ENCODE peak calls at places on chromosomes 13 and 19, in four cellular contexts. N is trophoblast cell, A is H9, P is H1. B is an unnamed sample.
A peak's percentile ranks its signal among the peaks of the same experiment; 100 is the strongest.

GRCh38 chr13:90070362-90070761 is 1277.1 kb upstream of the MIR17HG start:
- DNase-seq in N (no peak), A (no peak), P (no peak), B (no peak)

GRCh38 chr13:109795021-109795420 is 8.6 kb upstream of the IRS2 start:
- DNase-seq in N (peak; percentile 89), A (no peak), P (no peak), B (no peak)

GRCh38 chr19:12346896-12347295 is 13.5 kb upstream of the ZNF563 start:
- DNase-seq in N (peak; percentile 15), A (no peak), P (no peak), B (no peak)

GRCh38 chr19:7549749-7550148 is 14.2 kb downstream of the PNPLA6 start:
- DNase-seq in N (no peak), A (no peak), P (no peak), B (no peak)

GRCh38 chr19:1161716-1162115 is 12.4 kb downstream of the SBNO2 start:
- DNase-seq in N (peak; percentile 90), A (no peak), P (no peak), B (peak; percentile 32)

GRCh38 chr13:32150239-32150638 is 118.7 kb downstream of the FRY start:
- DNase-seq in N (no peak), A (no peak), P (no peak), B (peak; percentile 11)

GRCh38 chr19:38848299-38849146 is 1.3 kb downstream of the HNRNPL start:
- DNase-seq in N (no peak), A (no peak), P (no peak), B (no peak)

GRCh38 chr19:10887616-10888367 is 16.4 kb downstream of the CARM1 start:
- DNase-seq in N (peak; percentile 51), A (peak; percentile 31), P (no peak), B (no peak)

GRCh38 chr13:79874396-79875360 is 393.7 kb downstream of the NDFIP2 start:
- DNase-seq in N (peak; percentile 66), A (no peak), P (no peak), B (peak; percentile 48)

GRCh38 chr13:113337556-113337955 is 26.4 kb downstream of the GRTP1 start:
- DNase-seq in N (no peak), A (peak; percentile 88), P (peak; percentile 72), B (no peak)

GRCh38 chr13:97306646-97307045 is 84.5 kb downstream of the MBNL2 start:
- DNase-seq in N (peak; percentile 56), A (no peak), P (no peak), B (no peak)

GRCh38 chr19:49084206-49085019 is 838 bp upstream of the SNRNP70 start:
- DNase-seq in N (peak; percentile 40), A (no peak), P (no peak), B (no peak)

GRCh38 chr13:48449656-48450055 is 36.7 kb upstream of the LPAR6 start:
- DNase-seq in N (no peak), A (no peak), P (no peak), B (peak; percentile 46)

GRCh38 chr13:25906211-25906661 is 145.6 kb downstream of the SHISA2 start:
- DNase-seq in N (no peak), A (no peak), P (no peak), B (no peak)

GRCh38 chr19:3738477-3739220 is 22.8 kb downstream of the APBA3 start:
- DNase-seq in N (no peak), A (no peak), P (no peak), B (no peak)
- H4K8ac ChIP-seq in N (no peak overlapping the region), A (no peak overlapping the region), P (no peak overlapping the region), B (no peak overlapping the region)

GRCh38 chr13:67223024-67223423 is 7.1 kb downstream of the PCDH9 start:
- DNase-seq in N (no peak), A (no peak), P (no peak), B (peak; percentile 60)

GRCh38 chr13:67219113-67219512 is 11.0 kb downstream of the PCDH9 start:
- DNase-seq in N (no peak), A (no peak), P (no peak), B (no peak)

GRCh38 chr13:67223742-67224141 is 6.4 kb downstream of the PCDH9 start:
- DNase-seq in N (no peak), A (no peak), P (no peak), B (peak; percentile 32)

GRCh38 chr13:67224148-67224846 is 5.8 kb downstream of the PCDH9 start:
- DNase-seq in N (peak; percentile 46), A (peak; percentile 51), P (no peak), B (peak; percentile 82)

DNA sequence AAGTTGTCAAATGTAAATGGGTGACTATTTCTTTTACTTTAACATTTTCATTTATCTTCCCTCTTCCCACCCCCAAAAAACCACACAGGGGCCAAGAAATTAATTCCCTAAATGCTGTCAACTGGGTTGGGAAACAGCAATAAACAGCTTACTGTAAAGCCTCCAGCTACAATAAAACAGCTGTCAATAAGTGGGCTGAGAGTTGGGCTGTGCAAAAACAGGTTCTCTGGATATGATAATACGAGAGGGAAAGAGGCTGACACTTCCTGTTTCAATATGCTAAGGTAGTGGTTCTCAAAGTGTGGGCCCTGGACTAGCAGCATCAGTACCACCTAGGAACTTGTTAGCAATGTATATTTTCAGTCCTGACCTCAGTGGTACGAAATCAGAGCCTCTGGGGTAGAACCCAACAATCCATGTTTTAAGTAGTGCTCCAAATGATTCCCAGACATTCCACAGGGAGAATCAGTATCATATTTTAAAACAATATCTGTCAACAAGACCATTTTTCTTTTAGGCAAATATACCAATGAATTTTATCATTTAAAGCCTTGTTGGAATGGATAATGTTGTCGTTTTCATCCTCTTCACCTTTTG is 8.4 kb downstream of the PCDH9 start:
- DNase-seq in N (no peak), A (no peak), P (no peak), B (no peak)
- H4K8ac ChIP-seq in N (no peak overlapping the region), A (no peak overlapping the region), P (no peak overlapping the region), B (peak overlapping the region; percentile 60)

GRCh38 chr13:30192320-30193093 is 114.8 kb downstream of the KATNAL1 start:
- DNase-seq in N (peak; percentile 6), A (no peak), P (no peak), B (no peak)
- H4K8ac ChIP-seq in N (no peak overlapping the region), A (no peak overlapping the region), P (no peak overlapping the region), B (no peak overlapping the region)

DNA sequence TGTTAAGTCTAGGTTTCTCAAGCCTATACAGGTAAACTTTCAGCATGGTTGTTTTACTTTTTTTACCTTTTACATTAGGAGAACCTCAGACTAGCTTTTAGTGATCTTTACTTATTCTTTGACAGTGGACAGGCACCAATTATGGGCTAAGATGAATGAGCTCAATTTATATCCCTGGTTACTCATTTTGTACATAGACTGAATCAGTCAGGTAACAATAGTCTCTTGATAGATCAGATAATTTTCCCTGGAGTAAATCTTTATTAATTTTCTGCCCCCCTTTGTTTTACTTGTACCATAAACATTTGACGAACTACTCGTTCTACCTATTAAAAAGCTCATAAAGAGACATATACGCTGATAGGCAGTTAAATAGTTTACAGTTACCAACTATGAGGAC is 22.8 kb downstream of the SPART start:
- DNase-seq in N (no peak), A (no peak), P (no peak), B (no peak)
- H4K8ac ChIP-seq in N (peak overlapping the region; percentile 7), A (no peak overlapping the region), P (no peak overlapping the region), B (no peak overlapping the region)

DNA sequence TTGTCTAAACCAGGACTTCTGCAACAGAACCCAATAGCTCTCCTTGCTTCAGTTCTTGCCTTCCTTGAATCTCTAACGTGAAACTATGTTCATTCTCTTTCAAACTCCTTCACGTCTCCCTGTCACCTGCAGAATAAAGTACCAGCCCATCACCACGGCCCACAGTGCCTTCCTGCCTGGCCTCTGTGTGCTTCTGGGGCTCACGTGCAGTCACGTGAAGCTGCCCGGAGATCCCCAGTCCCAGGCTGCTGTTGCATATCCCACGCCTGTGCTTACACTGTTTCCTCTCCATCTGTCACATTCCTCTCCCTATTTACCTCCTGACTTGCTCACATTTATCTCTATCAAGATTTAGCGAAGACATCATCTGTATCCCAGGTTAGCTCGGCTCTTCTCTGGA is 102.8 kb downstream of the STARD13 start:
- DNase-seq in N (no peak), A (no peak), P (no peak), B (no peak)
- H4K8ac ChIP-seq in N (no peak overlapping the region), A (no peak overlapping the region), P (no peak overlapping the region), B (no peak overlapping the region)

DNA sequence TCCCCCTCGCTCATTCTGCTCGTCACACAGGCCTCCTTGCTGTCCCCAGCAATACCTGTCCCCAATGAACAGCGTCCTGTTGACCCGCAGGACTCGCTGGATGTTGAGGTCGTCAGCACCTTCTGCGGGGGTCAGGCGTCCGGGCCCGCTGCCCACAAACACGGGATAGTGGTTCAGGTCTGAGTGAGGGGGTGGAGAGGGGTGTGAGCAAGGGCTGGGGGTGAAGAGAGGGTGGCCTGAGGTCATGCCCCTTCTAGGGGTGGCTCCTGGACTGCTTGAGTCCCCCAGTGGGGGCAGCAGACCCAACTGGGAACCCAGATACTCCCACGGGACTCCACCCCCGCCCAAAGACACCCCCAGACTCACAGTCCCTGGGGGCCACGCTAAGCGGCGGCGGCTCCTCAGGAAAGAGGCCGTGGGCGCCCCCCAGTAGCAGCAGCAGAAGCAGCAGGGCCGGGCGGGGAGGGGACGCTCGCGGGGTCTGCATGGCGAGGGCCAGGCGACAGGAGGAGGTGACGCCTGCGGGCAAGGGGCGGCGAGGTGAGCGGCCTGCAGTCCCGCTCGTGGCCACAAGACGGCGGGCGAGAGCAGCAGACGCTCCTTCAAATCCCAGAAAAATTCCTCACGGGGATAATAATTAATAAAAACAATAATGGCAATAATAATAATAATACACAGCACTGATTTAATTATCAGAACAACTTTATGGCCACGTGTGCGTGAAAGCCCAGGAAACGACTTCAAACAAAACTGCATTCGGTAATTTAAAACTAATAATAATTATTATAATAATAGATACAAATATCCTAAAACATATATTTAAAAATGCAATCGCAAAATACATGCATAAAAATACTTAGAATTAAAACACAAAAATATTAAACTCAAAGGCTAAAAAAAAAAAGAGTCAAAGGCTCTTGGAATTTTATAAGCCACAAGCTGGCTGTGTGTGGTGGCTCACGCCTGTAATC is 1.2 kb downstream of the SEMA6B start:
- DNase-seq in N (peak; percentile 65), A (peak; percentile 71), P (peak; percentile 92), B (no peak)
- H4K8ac ChIP-seq in N (no peak overlapping the region), A (no peak overlapping the region), P (peak overlapping the region; percentile 8), B (no peak overlapping the region)

B was measured in IMR-90.